ENCODE peak calls at places on chromosomes 1 and 21, in nine cellular contexts. M, O, K, G, Y, C, X, H and L are unnamed samples.

GRCh38 chr1:110502402-110502801 is 16.6 kb downstream of the KCNA10 start:
- DNase-seq in O (no peak), K (no peak), X (peak; percentile 21), C (no peak), H (no peak), M (no peak), Y (no peak), G (no peak), L (no peak)

GRCh38 chr1:245118066-245118465 is 36.7 kb upstream of the KIF26B start:
- DNase-seq in X (no peak), G (no peak), C (no peak), K (no peak), M (no peak), O (no peak), Y (no peak), H (no peak), L (no peak)

GRCh38 chr21:46429754-46430681 is 28.7 kb upstream of the DIP2A start:
- DNase-seq in K (no peak), Y (no peak), X (peak; percentile 79), C (no peak), H (no peak), O (no peak), G (no peak), M (no peak), L (no peak)

GRCh38 chr1:162387226-162388082 is 5.9 kb downstream of the C1orf226 start:
- DNase-seq in O (no peak), K (no peak), H (peak; percentile 20), X (no peak), M (no peak), C (no peak), Y (no peak), G (no peak), L (no peak)

GRCh38 chr1:191290441-191290840 is 812.8 kb upstream of the BRINP3 start:
- DNase-seq in Y (no peak), X (no peak), G (no peak), H (peak; percentile 28), O (no peak), K (no peak), C (no peak), M (no peak), L (no peak)

GRCh38 chr1:50975436-50975835 is 5.4 kb downstream of the CDKN2C start:
- DNase-seq in O (no peak), M (no peak), X (no peak), K (no peak), G (no peak), H (no peak), C (no peak), Y (no peak), L (no peak)

GRCh38 chr1:244050835-244051444 is at the start of gene ZBTB18:
- DNase-seq in O (peak; percentile 75), Y (no peak), M (no peak), C (no peak), H (peak; percentile 69), K (no peak), G (peak; percentile 77), X (no peak), L (peak; percentile 75)

GRCh38 chr1:179190861-179191260 is 38.6 kb downstream of the ABL2 start:
- DNase-seq in G (no peak), C (no peak), M (no peak), Y (no peak), O (no peak), H (no peak), K (no peak), X (peak; percentile 34), L (no peak)

GRCh38 chr1:221897312-221897711 is 155.4 kb upstream of the DUSP10 start:
- DNase-seq in C (no peak), X (peak; percentile 59), K (no peak), M (no peak), Y (no peak), O (no peak), G (peak; percentile 39), H (no peak), L (peak; percentile 18)

GRCh38 chr1:11531943-11532342 is 53.0 kb downstream of the DISP3 start:
- DNase-seq in C (no peak), X (no peak), O (no peak), Y (no peak), M (no peak), H (no peak), K (no peak), G (no peak), L (no peak)

GRCh38 chr1:11286735-11287410 is 13.9 kb downstream of the UBIAD1 start:
- DNase-seq in K (no peak), X (peak; percentile 74), H (peak; percentile 88), M (no peak), Y (no peak), C (no peak), G (peak; percentile 16), O (no peak), L (no peak)

GRCh38 chr21:23601549-23601948 is 2005.7 kb downstream of the MRPL39 start:
- DNase-seq in C (no peak), O (no peak), G (no peak), H (no peak), Y (no peak), M (no peak), X (no peak), K (no peak), L (no peak)
- H3K4me3 ChIP-seq in C (no peak overlapping the region), O (no peak overlapping the region), G (no peak overlapping the region), H (no peak overlapping the region), Y (no peak overlapping the region), M (no peak overlapping the region), X (no peak overlapping the region), K (no peak overlapping the region), L (no peak overlapping the region)

GRCh38 chr1:22534951-22535350 is 28.3 kb upstream of the EPHA8 start:
- DNase-seq in K (no peak), M (no peak), H (no peak), X (no peak), G (no peak), O (peak; percentile 68), C (no peak), Y (no peak), L (no peak)
- TF ChIP-seq CTCF in K (no peak), M (no peak), H (no peak), X (no peak), G (no peak), O (no peak), C (no peak), Y (no peak), L (no peak)

GRCh38 chr1:180566048-180566447 is 7.3 kb downstream of the OVAAL start:
- DNase-seq in O (no peak), C (no peak), H (peak; percentile 18), G (no peak), K (no peak), Y (no peak), M (no peak), X (no peak), L (no peak)

GRCh38 chr1:180568211-180568610 is 9.4 kb downstream of the OVAAL start:
- DNase-seq in Y (no peak), C (no peak), O (no peak), M (no peak), K (no peak), X (no peak), H (no peak), G (no peak), L (no peak)

GRCh38 chr1:180566495-180566894 is 7.7 kb downstream of the OVAAL start:
- DNase-seq in Y (no peak), G (no peak), H (no peak), X (no peak), C (no peak), K (no peak), M (no peak), O (no peak), L (no peak)

GRCh38 chr1:180565472-180565871 is 6.7 kb downstream of the OVAAL start:
- DNase-seq in M (no peak), K (no peak), C (no peak), X (no peak), Y (no peak), H (no peak), G (no peak), O (no peak), L (no peak)

DNA sequence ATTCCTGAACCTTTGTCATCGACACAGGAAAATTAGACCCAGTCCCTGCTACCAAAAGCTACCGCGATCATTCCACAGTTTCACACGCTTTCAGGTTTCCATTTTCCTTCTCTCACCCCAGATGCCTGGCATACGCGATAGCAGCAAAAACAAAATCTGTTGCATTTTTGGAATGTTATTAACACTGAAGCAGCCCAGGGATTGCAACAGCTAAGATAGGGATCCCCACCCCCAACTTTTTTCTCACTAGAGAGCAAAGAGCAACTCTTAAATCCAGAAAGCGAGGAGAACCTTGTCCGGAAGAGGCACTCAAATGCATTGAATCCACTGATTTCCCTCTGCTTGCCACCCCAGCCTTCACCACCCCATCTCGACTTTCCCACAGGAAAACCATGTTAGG is 8.9 kb downstream of the OVAAL start:
- DNase-seq in Y (no peak), M (no peak), C (no peak), K (no peak), H (no peak), X (no peak), G (no peak), O (no peak), L (no peak)
- H3K27ac ChIP-seq in Y (no peak overlapping the region), M (no peak overlapping the region), C (no peak overlapping the region), K (no peak overlapping the region), H (peak overlapping the region; percentile 11), X (no peak overlapping the region), G (no peak overlapping the region), O (no peak overlapping the region), L (no peak overlapping the region)

GRCh38 chr21:39348355-39349210 is at the start of gene HMGN1:
- DNase-seq in G (peak; percentile 66), X (peak; percentile 91), Y (peak; percentile 87), O (peak; percentile 90), H (peak; percentile 97), M (peak; percentile 88), C (peak; percentile 88), K (peak; percentile 84), L (peak; percentile 68)

GRCh38 chr21:39345440-39345839 is 3.4 kb downstream of the HMGN1 start:
- DNase-seq in C (no peak), Y (no peak), X (no peak), O (no peak), M (no peak), G (no peak), K (no peak), H (no peak), L (no peak)

GRCh38 chr21:39347537-39347936 is 1.4 kb downstream of the HMGN1 start:
- DNase-seq in M (no peak), Y (no peak), H (no peak), K (no peak), C (no peak), G (no peak), X (peak; percentile 75), O (no peak), L (no peak)

GRCh38 chr21:39348040-39348354 is 891 bp downstream of the HMGN1 start:
- DNase-seq in X (no peak), C (no peak), Y (no peak), M (no peak), G (no peak), H (no peak), O (no peak), K (no peak), L (no peak)

DNA sequence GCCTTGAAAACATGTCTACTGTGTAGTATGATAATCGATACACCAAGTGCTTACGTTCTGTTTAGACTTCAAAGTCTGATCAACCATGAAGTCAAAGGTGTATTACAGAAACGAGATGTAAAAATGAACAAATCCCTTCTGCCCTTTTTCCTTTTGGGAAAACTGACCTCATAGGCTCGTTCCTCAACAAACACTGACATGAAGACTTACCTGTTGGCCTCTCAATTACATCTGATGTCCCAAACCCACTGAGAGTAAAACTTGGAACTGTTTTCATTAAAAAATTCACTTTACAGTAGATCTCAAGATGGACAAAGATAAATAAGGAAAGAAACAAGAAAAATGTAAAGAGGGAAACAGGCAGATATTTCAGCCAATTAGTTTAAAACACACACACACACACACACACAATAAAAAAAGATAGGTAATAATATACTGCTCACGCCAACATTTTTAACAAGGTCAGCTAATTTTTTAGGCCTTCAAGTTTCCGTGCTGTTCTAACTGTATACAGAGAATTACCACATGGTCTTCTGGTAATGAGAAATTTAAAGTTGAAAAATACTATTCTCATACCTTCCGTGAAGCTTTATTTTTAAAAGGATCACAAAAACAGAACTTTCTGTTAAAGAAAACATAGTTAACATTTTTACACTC is 2.1 kb downstream of the HMGN1 start:
- DNase-seq in K (no peak), O (no peak), M (no peak), H (no peak), C (no peak), X (no peak), Y (no peak), G (no peak), L (no peak)
- H3K4me3 ChIP-seq in K (peak overlapping the region; percentile 88), O (no peak overlapping the region), M (peak overlapping the region; percentile 65), H (peak overlapping the region; percentile 92), C (no peak overlapping the region), X (peak overlapping the region; percentile 22), Y (peak overlapping the region; percentile 12), G (peak overlapping the region; percentile 94), L (peak overlapping the region; percentile 86)